ENCODE peak calls at places on chromosomes 11 and 22, in eight cellular contexts. N is cardiac fibroblast, D is HepG2, T is left ventricle myocardium inferior, R is BJ, Y is right lobe of liver, C is AG04450, H is lower lobe of right lung. G is an unnamed sample.

GRCh38 chr11:62921573-62922188 is 518 bp upstream of the CHRM1 start:
- DNase-seq in Y (no peak), H (no peak), R (no peak), T (no peak), D (no peak), C (no peak), N (no peak), G (no peak)

GRCh38 chr11:105673089-105673488 is 63.2 kb downstream of the GRIA4 start:
- DNase-seq in T (no peak), N (peak), R (no peak), H (no peak), D (peak), C (peak), Y (no peak), G (no peak)

GRCh38 chr11:130609121-130610035 is 160.9 kb downstream of the ADAMTS15 start:
- DNase-seq in R (no peak), T (peak), N (peak), D (no peak), C (no peak), H (peak), Y (no peak), G (peak)

GRCh38 chr11:57530596-57531507 is at the start of gene TIMM10:
- DNase-seq in D (peak), H (peak), C (peak), R (peak), T (peak), N (peak), Y (peak), G (peak)

GRCh38 chr22:44003776-44004460 is 20.2 kb upstream of the PARVB start:
- DNase-seq in R (no peak), T (no peak), H (peak), C (no peak), N (no peak), D (no peak), Y (no peak), G (no peak)

GRCh38 chr22:18929459-18929858 is 6.6 kb downstream of the PRODH start:
- DNase-seq in Y (no peak), N (no peak), T (no peak), R (no peak), D (no peak), H (no peak), C (no peak), G (no peak)

GRCh38 chr11:79294845-79295520 is 145.8 kb downstream of the TENM4 start:
- DNase-seq in D (no peak), N (no peak), C (no peak), T (no peak), R (no peak), Y (no peak), H (no peak), G (no peak)

GRCh38 chr11:76803023-76803422 is 19.9 kb downstream of the TSKU start:
- DNase-seq in N (peak), R (no peak), H (no peak), T (no peak), Y (peak), D (no peak), C (no peak), G (no peak)

GRCh38 chr11:294795-295194 is 4.5 kb downstream of the IFITM5 start:
- DNase-seq in C (no peak), H (no peak), D (no peak), R (no peak), Y (no peak), N (no peak), T (peak), G (no peak)

GRCh38 chr11:86108890-86109638 is 40.2 kb upstream of the PICALM start:
- DNase-seq in H (no peak), D (no peak), Y (no peak), T (no peak), N (no peak), R (no peak), C (no peak), G (no peak)

GRCh38 chr22:48577014-48577690 is 1250.5 kb downstream of the BRD1 start:
- DNase-seq in C (no peak), T (no peak), N (no peak), H (peak), R (no peak), Y (no peak), D (no peak), G (no peak)

GRCh38 chr11:47377571-47378010 is 756 bp downstream of the SPI1 start:
- DNase-seq in R (no peak), T (no peak), D (no peak), N (no peak), C (no peak), Y (no peak), H (no peak), G (no peak)

GRCh38 chr22:47168441-47168840 is 406.0 kb downstream of the TBC1D22A start:
- DNase-seq in C (no peak), D (no peak), R (no peak), T (no peak), H (no peak), Y (peak), N (no peak), G (peak)

GRCh38 chr11:125262825-125263218 is 98.3 kb downstream of the PKNOX2 start:
- DNase-seq in T (no peak), C (no peak), H (no peak), N (peak), Y (no peak), R (no peak), D (no peak), G (no peak)

GRCh38 chr22:49632199-49633009 is 195.3 kb downstream of the BRD1 start:
- DNase-seq in C (no peak), R (peak), D (peak), T (peak), H (peak), Y (peak), N (peak), G (no peak)

GRCh38 chr11:130313383-130314183 is 1.1 kb downstream of the ZBTB44 start:
- DNase-seq in D (no peak), R (no peak), N (peak), C (no peak), H (no peak), T (no peak), Y (no peak), G (no peak)

GRCh38 chr11:78414321-78415051 is 3.1 kb downstream of the GAB2 start:
- DNase-seq in R (no peak), Y (no peak), N (peak), T (no peak), D (no peak), H (no peak), C (no peak), G (no peak)

GRCh38 chr11:105466582-105467228 is 143.2 kb upstream of the GRIA4 start:
- DNase-seq in Y (no peak), D (peak), C (peak), H (no peak), R (no peak), T (no peak), N (peak), G (no peak)

GRCh38 chr11:94457118-94458029 is 36.3 kb downstream of the MRE11 start:
- DNase-seq in D (no peak), C (no peak), N (peak), Y (no peak), T (no peak), H (no peak), R (no peak), G (no peak)

GRCh38 chr11:14971865-14972580 is at the start of gene CALCA:
- DNase-seq in C (no peak), H (no peak), R (no peak), Y (no peak), N (no peak), T (no peak), D (no peak), G (no peak)

GRCh38 chr22:46089426-46090041 is 60.8 kb upstream of the PPARA start:
- DNase-seq in N (no peak), R (no peak), Y (peak), H (peak), T (peak), D (no peak), C (no peak), G (no peak)

GRCh38 chr11:57477507-57478189 is 17.3 kb downstream of the RTN4RL2 start:
- DNase-seq in C (no peak), D (no peak), N (no peak), H (no peak), R (no peak), Y (no peak), T (no peak), G (no peak)

GRCh38 chr11:70306586-70307033 is 36.1 kb downstream of the PPFIA1 start:
- DNase-seq in T (no peak), D (no peak), N (no peak), C (no peak), R (no peak), H (no peak), Y (no peak), G (no peak)

GRCh38 chr22:48884292-48884691 is 943.4 kb downstream of the BRD1 start:
- DNase-seq in H (peak), R (no peak), Y (no peak), D (no peak), T (peak), N (no peak), C (no peak), G (no peak)

GRCh38 chr22:45866398-45867117 is 110.4 kb downstream of the WNT7B start:
- DNase-seq in R (no peak), N (no peak), H (peak), Y (no peak), D (no peak), T (no peak), C (no peak), G (no peak)

GRCh38 chr11:47523491-47524199 is 29.3 kb downstream of the CELF1 start:
- DNase-seq in T (no peak), R (peak), D (peak), C (peak), N (peak), Y (no peak), H (no peak), G (peak)

GRCh38 chr11:123301696-123302400 is 106.8 kb upstream of the CLMP start:
- DNase-seq in H (peak), C (no peak), D (no peak), R (no peak), Y (peak), N (peak), T (peak), G (no peak)

GRCh38 chr11:62545437-62546243 is 966 bp downstream of the AHNAK start:
- DNase-seq in C (peak), T (peak), N (peak), H (peak), D (peak), Y (peak), R (peak), G (peak)

GRCh38 chr22:26065847-26066246 is 103.4 kb upstream of the SEZ6L start:
- DNase-seq in T (no peak), Y (no peak), R (no peak), D (no peak), C (no peak), N (no peak), H (no peak), G (no peak)

GRCh38 chr11:77202941-77203900 is 75.2 kb downstream of the MYO7A start:
- DNase-seq in H (no peak), R (no peak), T (no peak), N (no peak), Y (peak), C (no peak), D (no peak), G (no peak)

GRCh38 chr11:11499300-11499699 is 122.5 kb downstream of the GALNT18 start:
- DNase-seq in T (no peak), H (no peak), R (no peak), C (no peak), D (no peak), Y (no peak), N (no peak), G (no peak)

DNA sequence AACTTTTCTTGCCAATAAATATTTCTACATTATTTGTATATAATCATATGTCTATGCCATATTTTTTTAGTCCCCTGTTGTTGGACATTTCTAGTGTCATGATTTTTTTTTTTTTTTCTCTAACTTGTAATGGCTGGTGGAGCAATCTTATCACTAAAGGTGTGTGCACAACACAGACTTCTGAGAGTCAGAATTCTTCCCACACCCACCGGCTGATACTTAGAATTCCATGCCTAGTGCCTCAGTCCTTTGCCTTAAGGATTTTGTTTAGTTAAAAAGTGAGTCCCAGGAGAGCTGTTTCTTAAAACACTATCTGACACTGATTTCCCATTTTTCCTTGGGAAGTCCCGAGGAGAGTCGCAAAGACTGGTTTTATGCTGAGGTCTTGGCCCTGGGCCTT is 87.7 kb upstream of the BARX2 start:
- DNase-seq in R (no peak), Y (no peak), D (no peak), H (no peak), C (no peak), T (no peak), N (no peak), G (no peak)
- TF ChIP-seq CTCF in R (no peak), Y (no peak), D (no peak), H (no peak), C (no peak), T (no peak), N (no peak), G (no peak)

GRCh38 chr11:64960719-64961118 is 11.2 kb downstream of the MAJIN start:
- DNase-seq in H (no peak), C (no peak), N (no peak), Y (no peak), R (no peak), D (peak), T (no peak), G (no peak)

GRCh38 chr11:64963072-64963631 is 8.8 kb downstream of the MAJIN start:
- DNase-seq in N (no peak), D (no peak), C (no peak), H (no peak), Y (no peak), T (no peak), R (no peak), G (no peak)

GRCh38 chr11:64954201-64954600 is 17.7 kb downstream of the MAJIN start:
- DNase-seq in R (no peak), Y (no peak), D (no peak), C (no peak), H (no peak), T (no peak), N (no peak), G (no peak)

GRCh38 chr11:64959498-64959897 is 12.4 kb downstream of the MAJIN start:
- DNase-seq in D (no peak), C (no peak), T (no peak), N (peak), R (no peak), H (no peak), Y (no peak), G (no peak)
- TF ChIP-seq CTCF in D (no peak), C (no peak), T (no peak), N (no peak), R (no peak), H (no peak), Y (no peak), G (no peak)

GRCh38 chr22:22207845-22208564 is 36.6 kb upstream of the VPREB1 start:
- DNase-seq in C (peak), T (peak), D (peak), Y (no peak), R (no peak), N (peak), H (peak), G (peak)
- TF ChIP-seq CTCF in C (peak), T (peak), D (peak), Y (peak), R (peak), N (peak), H (peak), G (no peak)

GRCh38 chr22:22770280-22770871 is 117.2 kb upstream of the IGLL5 start:
- DNase-seq in T (no peak), C (no peak), D (peak), N (peak), Y (peak), H (no peak), R (no peak), G (peak)
- TF ChIP-seq CTCF in T (peak), C (peak), D (peak), N (peak), Y (peak), H (peak), R (peak), G (no peak)

GRCh38 chr22:35517207-35517606 is 23.4 kb upstream of the RASD2 start:
- DNase-seq in C (no peak), D (no peak), H (no peak), R (no peak), N (no peak), T (no peak), Y (no peak), G (no peak)
- TF ChIP-seq CTCF in C (no peak), D (no peak), H (no peak), R (no peak), N (no peak), T (no peak), Y (no peak), G (no peak)

DNA sequence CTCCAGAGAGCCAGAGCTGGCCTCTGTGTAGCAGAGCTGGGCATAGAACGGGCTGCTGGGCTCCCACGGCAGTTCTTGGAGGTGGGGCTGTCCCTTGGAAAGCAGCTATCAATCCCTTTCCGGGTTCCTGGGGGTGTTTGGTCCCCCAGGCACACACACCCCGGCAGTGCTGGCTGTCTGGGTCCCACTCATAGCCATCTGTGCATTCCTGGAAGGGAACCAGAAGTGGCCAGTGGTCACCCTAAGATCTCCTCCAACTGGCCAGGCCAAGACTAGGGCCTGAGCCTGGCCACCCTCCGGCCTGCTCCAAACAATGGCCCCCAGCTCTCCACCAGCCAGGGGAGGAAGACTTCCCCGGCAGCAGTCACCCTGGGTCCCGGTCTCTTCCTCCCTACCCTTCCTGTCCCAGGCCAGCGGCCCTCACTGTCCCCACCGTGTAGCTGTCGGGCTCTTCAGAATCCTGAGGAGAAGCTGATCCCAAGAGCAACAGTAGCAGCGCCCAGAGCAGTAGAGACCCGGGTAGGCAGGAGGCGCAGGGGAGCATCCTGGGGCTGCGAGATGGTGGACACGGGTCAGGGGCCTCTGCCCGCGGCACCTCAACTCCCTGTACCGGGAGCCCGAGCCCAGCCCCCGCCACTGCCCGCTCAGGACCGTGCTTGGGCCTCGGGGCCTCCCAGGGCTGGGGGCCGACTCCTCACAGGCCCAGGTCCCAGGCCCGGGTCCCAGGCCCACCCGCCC is 620 bp downstream of the EFEMP2 start:
- DNase-seq in Y (no peak), H (peak), R (no peak), C (no peak), N (peak), D (no peak), T (peak), G (no peak)
- TF ChIP-seq CTCF in Y (no peak), H (no peak), R (peak), C (peak), N (peak), D (peak), T (peak), G (no peak)

GRCh38 chr22:39309364-39309861 is 10.0 kb downstream of the RPL3 start:
- DNase-seq in N (no peak), H (no peak), Y (no peak), C (no peak), T (no peak), D (no peak), R (no peak), G (no peak)
- TF ChIP-seq CTCF in N (peak), H (no peak), Y (no peak), C (peak), T (no peak), D (peak), R (peak), G (no peak)

GRCh38 chr11:18802381-18803257 is 11.0 kb upstream of the PTPN5 start:
- DNase-seq in T (no peak), D (peak), C (peak), R (peak), N (peak), H (no peak), Y (no peak), G (no peak)
- TF ChIP-seq CTCF in T (peak), D (peak), C (peak), R (peak), N (peak), H (peak), Y (peak), G (no peak)

DNA sequence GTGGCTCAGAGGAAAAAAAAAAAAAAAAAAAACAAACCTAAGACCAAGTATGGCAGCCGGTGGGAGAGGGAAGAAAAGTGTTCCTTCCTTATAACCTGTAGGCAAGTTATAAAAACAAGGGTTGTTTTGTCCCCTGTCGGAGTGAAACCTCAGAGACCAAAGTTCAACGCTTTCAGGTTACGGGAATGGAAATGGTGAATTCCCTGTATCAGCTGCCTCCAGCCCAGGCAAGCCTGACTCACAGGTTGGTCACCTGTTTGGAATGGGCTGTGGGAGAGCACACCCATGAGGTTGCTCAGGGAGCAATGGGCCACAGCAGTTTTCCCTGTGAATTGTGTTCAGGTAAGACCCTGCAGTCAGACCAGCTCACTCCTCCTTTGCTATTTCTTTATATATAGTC is 138.9 kb downstream of the ETS1 start:
- DNase-seq in D (peak), C (no peak), N (peak), H (no peak), T (no peak), Y (peak), R (no peak), G (no peak)
- TF ChIP-seq CTCF in D (peak), C (no peak), N (no peak), H (no peak), T (no peak), Y (no peak), R (no peak), G (no peak)

GRCh38 chr22:24133187-24133965 is 47.9 kb upstream of the SUSD2 start:
- DNase-seq in H (peak), N (peak), Y (no peak), R (no peak), D (no peak), T (peak), C (no peak), G (no peak)
- TF ChIP-seq CTCF in H (peak), N (peak), Y (no peak), R (peak), D (peak), T (peak), C (peak), G (no peak)

G was measured in omental fat pad.